ENCODE peak calls at places on chromosome 12, in four cellular contexts. F, A, K and W are unnamed samples.

GRCh38 chr12:132729541-132730320 is 19.1 kb downstream of the PGAM5 start:
- DNase-seq in F (no peak), A (no peak), K (no peak), W (no peak)

GRCh38 chr12:55893723-55894122 is 34.0 kb downstream of the PYM1 start:
- DNase-seq in F (no peak), A (no peak), K (no peak), W (no peak)

GRCh38 chr12:508795-509194 is 49.1 kb downstream of the B4GALNT3 start:
- DNase-seq in F (no peak), A (no peak), K (no peak), W (no peak)

GRCh38 chr12:115464008-115464672 is 780.2 kb upstream of the TBX3 start:
- DNase-seq in F (no peak), A (no peak), K (no peak), W (no peak)

GRCh38 chr12:87687362-87687761 is 341.8 kb downstream of the C12orf50 start:
- DNase-seq in F (no peak), A (peak), K (peak), W (peak)

GRCh38 chr12:4272014-4272975 is 1.3 kb upstream of the CCND2 start:
- DNase-seq in F (no peak), A (peak), K (peak), W (peak)

GRCh38 chr12:6541371-6542165 is 7.3 kb downstream of the GAPDH start:
- DNase-seq in F (no peak), A (no peak), K (peak), W (peak)

GRCh38 chr12:92695577-92695976 is 7.2 kb upstream of the PLEKHG7 start:
- DNase-seq in F (no peak), A (no peak), K (no peak), W (no peak)

GRCh38 chr12:127108360-127109215 is 1158.4 kb upstream of the TMEM132C start:
- DNase-seq in F (no peak), A (peak), K (peak), W (peak)

GRCh38 chr12:45994736-45995135 is 4.4 kb upstream of the SCAF11 start:
- DNase-seq in F (no peak), A (no peak), K (no peak), W (no peak)

GRCh38 chr12:106248177-106248848 is 493 bp upstream of the CKAP4 start:
- DNase-seq in F (no peak), A (peak), K (peak), W (peak)

GRCh38 chr12:132858727-132859266 is 28.6 kb downstream of the CHFR start:
- DNase-seq in F (no peak), A (no peak), K (no peak), W (no peak)

GRCh38 chr12:67268335-67268895 is 743 bp upstream of the CAND1 start:
- DNase-seq in F (peak), A (peak), K (peak), W (peak)

GRCh38 chr12:118060301-118061010 is 523 bp downstream of the WSB2 start:
- DNase-seq in F (no peak), A (no peak), K (peak), W (no peak)

GRCh38 chr12:43758247-43758727 is 303 bp downstream of the PUS7L start:
- DNase-seq in F (no peak), A (peak), K (no peak), W (peak)

GRCh38 chr12:113347107-113347506 is 11.3 kb upstream of the PLBD2 start:
- DNase-seq in F (no peak), A (no peak), K (peak), W (peak)

GRCh38 chr12:56987551-56988053 is 18.7 kb downstream of the ZBTB39 start:
- DNase-seq in F (peak), A (peak), K (peak), W (peak)
- H4K8ac ChIP-seq in F (no peak), A (no peak), K (no peak), W (no peak)

GRCh38 chr12:101880769-101881168 is 3.4 kb downstream of the DRAM1 start:
- DNase-seq in F (no peak), A (no peak), K (no peak), W (no peak)

GRCh38 chr12:101881228-101881627 is 3.8 kb downstream of the DRAM1 start:
- DNase-seq in F (no peak), A (no peak), K (no peak), W (no peak)

GRCh38 chr12:101876861-101877815 is at the start of gene DRAM1:
- DNase-seq in F (peak), A (peak), K (peak), W (peak)

GRCh38 chr12:101877816-101878811 is 734 bp downstream of the DRAM1 start:
- DNase-seq in F (no peak), A (no peak), K (peak), W (peak)

DNA sequence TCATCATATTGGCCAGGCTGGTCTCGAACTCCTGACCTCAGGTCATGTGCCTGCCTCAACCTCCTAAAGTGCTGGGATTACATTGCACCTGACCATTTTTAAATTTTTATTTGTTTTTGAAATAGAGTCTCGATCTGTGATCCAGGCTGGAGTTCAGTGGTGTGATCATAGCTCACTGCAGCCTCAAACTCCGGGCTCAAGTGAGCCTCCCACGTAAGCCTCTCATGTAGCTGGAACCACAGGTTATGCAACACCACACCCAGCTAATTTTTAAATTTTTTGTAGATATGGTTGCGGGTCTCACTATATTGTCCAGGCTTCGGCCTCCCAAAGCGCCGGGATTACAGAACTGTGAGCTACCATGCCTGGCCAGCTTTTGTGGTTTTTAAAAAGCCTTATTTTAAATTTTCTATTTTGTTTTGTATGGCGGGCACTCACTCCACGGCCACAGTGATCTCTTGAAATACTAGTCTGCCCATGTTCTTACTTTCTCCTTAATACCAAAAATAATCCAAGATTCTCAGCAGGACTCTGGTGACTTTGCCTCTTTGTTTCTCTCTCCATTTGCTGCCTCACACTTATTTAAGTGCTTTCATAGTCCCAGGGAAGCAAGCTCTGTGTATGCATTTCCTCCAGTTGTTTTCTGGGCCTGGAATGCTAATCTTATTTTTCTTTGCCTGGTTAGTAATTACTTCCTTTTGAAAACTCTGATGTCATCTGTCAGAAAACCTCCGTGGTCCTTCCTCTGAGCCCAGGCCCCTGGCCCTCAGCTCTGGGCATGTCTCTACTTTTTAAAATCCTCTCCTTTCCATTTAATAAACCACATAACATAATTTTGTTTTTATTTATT is 2.0 kb upstream of the DRAM1 start:
- DNase-seq in F (no peak), A (peak), K (no peak), W (no peak)
- H4K8ac ChIP-seq in F (no peak), A (peak), K (no peak), W (no peak)

GRCh38 chr12:124453419-124454351 is 113.7 kb downstream of the NCOR2 start:
- DNase-seq in F (no peak), A (peak), K (no peak), W (peak)

GRCh38 chr12:124456133-124456651 is 111.2 kb downstream of the NCOR2 start:
- DNase-seq in F (no peak), A (no peak), K (no peak), W (no peak)

GRCh38 chr12:124454352-124454725 is 113.1 kb downstream of the NCOR2 start:
- DNase-seq in F (no peak), A (no peak), K (no peak), W (no peak)

GRCh38 chr12:124455336-124455735 is 112.1 kb downstream of the NCOR2 start:
- DNase-seq in F (no peak), A (no peak), K (no peak), W (no peak)

DNA sequence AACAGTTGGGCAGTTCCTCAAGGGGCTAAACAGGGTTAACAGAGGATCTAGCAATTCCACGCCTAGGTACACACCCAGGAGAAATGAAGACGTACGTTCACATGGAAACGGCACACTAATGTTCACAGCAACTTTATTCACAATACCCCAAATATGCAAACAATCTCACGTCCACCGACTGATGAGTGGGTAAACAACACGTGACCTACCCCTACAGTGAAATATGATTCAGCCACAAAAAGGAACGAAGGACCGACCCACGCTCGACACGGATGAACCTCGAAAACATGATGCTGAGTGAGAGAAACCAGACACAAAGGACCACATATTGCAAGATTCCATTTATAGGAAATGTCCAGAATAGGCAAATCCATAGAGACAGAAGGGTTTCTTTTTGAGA is 112.7 kb downstream of the NCOR2 start:
- DNase-seq in F (no peak), A (no peak), K (no peak), W (no peak)
- H4K8ac ChIP-seq in F (no peak), A (no peak), K (no peak), W (no peak)

GRCh38 chr12:51914034-51914923 is 7.0 kb downstream of the ACVRL1 start:
- DNase-seq in F (no peak), A (no peak), K (no peak), W (no peak)

GRCh38 chr12:51915003-51915625 is 7.8 kb downstream of the ACVRL1 start:
- DNase-seq in F (no peak), A (no peak), K (peak), W (no peak)

GRCh38 chr12:51917746-51918453 is 10.6 kb downstream of the ACVRL1 start:
- DNase-seq in F (no peak), A (no peak), K (no peak), W (no peak)

GRCh38 chr12:51915951-51916350 is 8.6 kb downstream of the ACVRL1 start:
- DNase-seq in F (no peak), A (no peak), K (no peak), W (no peak)

DNA sequence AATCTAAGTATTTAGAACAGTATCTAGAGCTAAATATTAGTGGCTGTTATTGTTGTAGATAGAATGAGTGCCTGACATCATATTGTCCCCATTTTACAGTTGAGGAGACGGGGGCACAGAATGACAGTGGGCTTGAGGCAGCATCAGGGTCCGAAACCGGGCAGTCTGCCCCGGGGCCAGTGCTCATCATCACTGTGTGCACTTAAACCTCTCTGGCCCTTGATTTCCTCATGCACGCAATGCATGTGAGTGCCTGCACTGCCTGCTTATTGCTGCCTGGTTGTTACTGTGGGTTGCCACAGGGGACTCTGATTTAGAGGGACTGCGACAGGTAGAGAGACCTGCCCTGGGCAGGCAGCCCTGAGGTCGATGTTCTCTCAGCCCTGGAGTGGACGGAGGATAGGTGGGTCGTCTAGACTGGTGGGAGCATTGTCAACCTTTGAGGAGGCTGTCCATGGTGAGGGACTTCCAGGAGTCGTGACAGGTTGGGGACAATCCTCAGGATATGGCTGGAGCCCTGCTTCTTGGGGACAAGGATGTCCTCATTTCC is 9.8 kb downstream of the ACVRL1 start:
- DNase-seq in F (no peak), A (no peak), K (no peak), W (no peak)
- H4K8ac ChIP-seq in F (no peak), A (no peak), K (no peak), W (no peak)

GRCh38 chr12:89707623-89707991 is 1.0 kb downstream of the ATP2B1 start:
- DNase-seq in F (no peak), A (no peak), K (peak), W (peak)
- H4K8ac ChIP-seq in F (no peak), A (no peak), K (no peak), W (no peak)

DNA sequence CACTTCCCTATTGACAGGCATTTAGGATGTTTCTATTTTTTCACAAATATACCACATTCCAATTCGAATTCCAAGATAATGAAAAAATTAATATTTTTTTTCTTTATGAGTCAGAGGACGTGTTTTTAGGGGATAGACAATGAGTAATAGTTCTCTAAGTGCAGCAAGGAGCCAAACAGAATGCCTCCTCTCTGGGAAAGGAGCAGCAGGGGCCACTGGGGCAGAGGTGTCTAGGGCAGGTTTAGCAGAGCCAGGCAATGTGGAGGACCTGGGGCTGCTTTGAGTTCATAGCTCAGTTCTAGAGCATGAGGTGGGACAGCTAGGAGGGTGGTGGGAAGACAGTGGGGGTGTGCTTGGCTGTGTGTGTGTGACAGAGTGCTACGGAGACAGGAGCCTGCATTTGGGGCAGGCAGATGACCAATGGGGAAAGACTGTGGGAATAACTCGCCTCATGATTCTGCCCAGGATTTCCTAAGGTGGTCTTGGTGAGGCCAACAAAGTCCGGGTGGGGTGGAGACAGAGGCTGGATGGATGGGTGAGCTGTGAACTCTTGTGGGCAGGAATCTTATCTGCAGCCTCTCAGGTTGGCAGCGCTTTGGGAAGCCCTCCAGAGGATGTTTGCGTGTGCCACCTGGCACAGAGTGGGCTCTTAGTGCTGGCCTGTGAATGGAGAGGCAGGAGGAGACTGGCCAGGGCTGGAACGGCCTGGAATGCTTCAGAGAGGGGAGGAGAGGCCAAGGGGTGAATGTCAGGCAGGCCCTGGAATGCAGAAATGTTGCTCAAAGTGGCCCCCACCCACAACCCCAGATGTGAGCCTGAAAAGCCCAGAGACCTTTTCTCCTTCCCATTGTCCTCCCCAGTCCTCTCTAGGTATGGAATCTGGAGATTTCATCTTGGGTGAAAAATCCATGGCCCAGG is 2.4 kb upstream of the KRT7 start:
- DNase-seq in F (no peak), A (peak), K (no peak), W (peak)
- H4K8ac ChIP-seq in F (peak), A (peak), K (no peak), W (no peak)

GRCh38 chr12:124737772-124738635 is 125.7 kb downstream of the SCARB1 start:
- DNase-seq in F (no peak), A (peak), K (no peak), W (no peak)
- H4K8ac ChIP-seq in F (no peak), A (no peak), K (no peak), W (no peak)

GRCh38 chr12:75881910-75882309 is 149.7 kb downstream of the PHLDA1 start:
- DNase-seq in F (no peak), A (peak), K (no peak), W (no peak)

GRCh38 chr12:75874456-75874855 is 157.1 kb downstream of the PHLDA1 start:
- DNase-seq in F (no peak), A (no peak), K (no peak), W (no peak)

GRCh38 chr12:75877588-75878381 is 153.8 kb downstream of the PHLDA1 start:
- DNase-seq in F (no peak), A (peak), K (no peak), W (peak)

GRCh38 chr12:75876843-75877587 is 154.6 kb downstream of the PHLDA1 start:
- DNase-seq in F (no peak), A (no peak), K (no peak), W (peak)

GRCh38 chr12:75878382-75878720 is 153.2 kb downstream of the PHLDA1 start:
- DNase-seq in F (no peak), A (peak), K (no peak), W (peak)
- H4K8ac ChIP-seq in F (no peak), A (peak), K (no peak), W (no peak)